ENCODE peak calls at places on chromosomes 4 and X, in eight cellular contexts. Q, Z, A, T, R, V, B and M are unnamed samples.

GRCh38 chr4:89356086-89356485 is 48.5 kb upstream of the GPRIN3 start:
- DNase-seq in Q (no peak), Z (no peak), A (no peak), T (no peak), R (no peak), V (no peak), B (no peak), M (no peak)

GRCh38 chr4:142347241-142347640 is 498.9 kb downstream of the INPP4B start:
- DNase-seq in Q (no peak), Z (no peak), A (no peak), T (no peak), R (no peak), V (no peak), B (no peak), M (no peak)

GRCh38 chr4:172124656-172125308 is 311.6 kb downstream of the GALNTL6 start:
- DNase-seq in Q (no peak), Z (no peak), A (no peak), T (no peak), R (no peak), V (no peak), B (no peak), M (no peak)

GRCh38 chr4:165839615-165840333 is 33.3 kb upstream of the TLL1 start:
- DNase-seq in Q (no peak), Z (no peak), A (no peak), T (no peak), R (no peak), V (no peak), B (no peak), M (no peak)

GRCh38 chrX:112058255-112058654 is 24.3 kb downstream of the TRPC5 start:
- DNase-seq in Q (no peak), Z (no peak), A (no peak), T (no peak), R (no peak), V (no peak), B (no peak), M (peak; percentile 63)

GRCh38 chr4:118034061-118034785 is at the start of gene NDST3:
- DNase-seq in Q (peak; percentile 67), Z (peak; percentile 60), A (no peak), T (peak; percentile 72), R (peak; percentile 80), V (peak; percentile 62), B (peak; percentile 69), M (peak; percentile 41)

GRCh38 chr4:143251348-143251747 is 66.6 kb downstream of the USP38 start:
- DNase-seq in Q (no peak), Z (no peak), A (no peak), T (no peak), R (no peak), V (no peak), B (no peak), M (no peak)

GRCh38 chr4:48271626-48272025 is 2.0 kb upstream of the TEC start:
- DNase-seq in Q (no peak), Z (no peak), A (no peak), T (no peak), R (no peak), V (no peak), B (no peak), M (no peak)

GRCh38 chr4:109648997-109649575 is 54.2 kb downstream of the CASP6 start:
- DNase-seq in Q (no peak), Z (no peak), A (no peak), T (no peak), R (no peak), V (no peak), B (no peak), M (no peak)

GRCh38 chr4:133152330-133152791 is 3.3 kb downstream of the PCDH10 start:
- DNase-seq in Q (no peak), Z (no peak), A (peak; percentile 66), T (peak; percentile 76), R (no peak), V (peak; percentile 28), B (no peak), M (no peak)

GRCh38 chr4:124948976-124949597 is 236.6 kb upstream of the ANKRD50 start:
- DNase-seq in Q (no peak), Z (no peak), A (no peak), T (no peak), R (no peak), V (no peak), B (no peak), M (peak; percentile 20)

GRCh38 chr4:127069675-127070074 is 563.1 kb upstream of the INTU start:
- DNase-seq in Q (no peak), Z (peak; percentile 19), A (no peak), T (no peak), R (no peak), V (no peak), B (no peak), M (no peak)

GRCh38 chr4:86939123-86939522 is 4.3 kb downstream of the AFF1 start:
- DNase-seq in Q (no peak), Z (no peak), A (no peak), T (no peak), R (no peak), V (no peak), B (no peak), M (no peak)

GRCh38 chr4:16722386-16722785 is 176.1 kb downstream of the LDB2 start:
- DNase-seq in Q (no peak), Z (no peak), A (no peak), T (no peak), R (no peak), V (no peak), B (no peak), M (no peak)

GRCh38 chr4:2948895-2949781 is 14.1 kb downstream of the NOP14 start:
- DNase-seq in Q (no peak), Z (peak; percentile 61), A (no peak), T (no peak), R (no peak), V (no peak), B (no peak), M (no peak)

GRCh38 chr4:77310931-77311330 is 153.9 kb downstream of the CCNG2 start:
- DNase-seq in Q (no peak), Z (no peak), A (no peak), T (no peak), R (no peak), V (no peak), B (no peak), M (no peak)

GRCh38 chrX:15207384-15207783 is 62.5 kb downstream of the ASB9 start:
- DNase-seq in Q (no peak), Z (no peak), A (no peak), T (no peak), R (no peak), V (no peak), B (no peak), M (no peak)

GRCh38 chrX:96576358-96576757 is 108.3 kb upstream of the DIAPH2 start:
- DNase-seq in Q (no peak), Z (no peak), A (no peak), T (no peak), R (no peak), V (no peak), B (no peak), M (no peak)

GRCh38 chrX:40530471-40530870 is 50.3 kb upstream of the ATP6AP2 start:
- DNase-seq in Q (no peak), Z (no peak), A (no peak), T (no peak), R (no peak), V (peak; percentile 15), B (no peak), M (no peak)

GRCh38 chr4:169229571-169230028 is 41.2 kb downstream of the SH3RF1 start:
- DNase-seq in Q (no peak), Z (no peak), A (no peak), T (no peak), R (peak; percentile 13), V (no peak), B (no peak), M (peak; percentile 88)

GRCh38 chr4:96525901-96526300 is 686.0 kb downstream of the PDHA2 start:
- DNase-seq in Q (no peak), Z (no peak), A (no peak), T (no peak), R (no peak), V (no peak), B (no peak), M (no peak)

GRCh38 chrX:68365356-68365755 is 67.9 kb downstream of the OPHN1 start:
- DNase-seq in Q (no peak), Z (no peak), A (no peak), T (no peak), R (no peak), V (no peak), B (no peak), M (peak; percentile 1)

GRCh38 chrX:55489315-55490009 is at the start of gene USP51:
- DNase-seq in Q (no peak), Z (peak; percentile 79), A (peak; percentile 72), T (peak; percentile 78), R (peak; percentile 40), V (peak; percentile 51), B (peak; percentile 52), M (no peak)

GRCh38 chr4:167000141-167000852 is 234.0 kb downstream of the SPOCK3 start:
- DNase-seq in Q (no peak), Z (no peak), A (no peak), T (no peak), R (no peak), V (no peak), B (no peak), M (peak; percentile 52)

GRCh38 chr4:101948951-101949350 is 158.4 kb downstream of the BANK1 start:
- DNase-seq in Q (no peak), Z (no peak), A (no peak), T (no peak), R (no peak), V (no peak), B (no peak), M (no peak)

GRCh38 chr4:47668810-47669408 is 169.0 kb downstream of the CORIN start:
- DNase-seq in Q (peak; percentile 25), Z (peak; percentile 7), A (no peak), T (no peak), R (peak; percentile 34), V (peak; percentile 13), B (no peak), M (peak; percentile 26)

GRCh38 chr4:112277705-112278448 is 7.8 kb downstream of the TIFA start:
- DNase-seq in Q (no peak), Z (no peak), A (no peak), T (no peak), R (no peak), V (no peak), B (no peak), M (no peak)

GRCh38 chr4:6439120-6439757 is 33.2 kb downstream of the PPP2R2C start:
- DNase-seq in Q (no peak), Z (no peak), A (no peak), T (peak; percentile 9), R (no peak), V (no peak), B (no peak), M (no peak)

GRCh38 chrX:69073721-69074120 is 91.5 kb downstream of the PJA1 start:
- DNase-seq in Q (no peak), Z (no peak), A (peak; percentile 7), T (peak; percentile 20), R (no peak), V (no peak), B (no peak), M (no peak)

GRCh38 chr4:148015468-148015867 is 283.6 kb downstream of the ARHGAP10 start:
- DNase-seq in Q (no peak), Z (no peak), A (no peak), T (no peak), R (no peak), V (no peak), B (no peak), M (no peak)

GRCh38 chr4:177033632-177034031 is 240.9 kb upstream of the VEGFC start:
- DNase-seq in Q (no peak), Z (no peak), A (no peak), T (no peak), R (no peak), V (no peak), B (no peak), M (no peak)

GRCh38 chrX:129318375-129318774 is 204.9 kb downstream of the SMARCA1 start:
- DNase-seq in Q (no peak), Z (peak; percentile 5), A (no peak), T (no peak), R (peak; percentile 20), V (no peak), B (no peak), M (peak; percentile 3)